ENCODE peak calls at places on chromosome 5, in four cellular contexts. One of them, this sample, is unnamed.

GRCh38 chr5:18487928-18488480 is 853.7 kb downstream of the TAF11L14 start:
- DNase-seq in tibial nerve: no peak
- DNase-seq in heart right ventricle: no peak
- DNase-seq in esophagus squamous epithelium: no peak
- DNase-seq in this sample: no peak

GRCh38 chr5:5436206-5436765 is 13.8 kb downstream of the ICE1 start:
- DNase-seq in tibial nerve: no peak
- DNase-seq in heart right ventricle: no peak
- DNase-seq in esophagus squamous epithelium: no peak
- DNase-seq in this sample: no peak

GRCh38 chr5:163306421-163306820 is 131.0 kb upstream of the CCNG1 start:
- DNase-seq in tibial nerve: no peak
- DNase-seq in heart right ventricle: no peak
- DNase-seq in esophagus squamous epithelium: no peak
- DNase-seq in this sample: peak; percentile 17

GRCh38 chr5:96324708-96325107 is 108.3 kb downstream of the PCSK1 start:
- DNase-seq in tibial nerve: no peak
- DNase-seq in heart right ventricle: no peak
- DNase-seq in esophagus squamous epithelium: no peak
- DNase-seq in this sample: no peak

GRCh38 chr5:155919125-155919524 is 407.8 kb upstream of the SGCD start:
- DNase-seq in tibial nerve: no peak
- DNase-seq in heart right ventricle: no peak
- DNase-seq in esophagus squamous epithelium: no peak
- DNase-seq in this sample: no peak

GRCh38 chr5:60652206-60652605 is 47.8 kb downstream of the DEPDC1B start:
- DNase-seq in tibial nerve: no peak
- DNase-seq in heart right ventricle: no peak
- DNase-seq in esophagus squamous epithelium: no peak
- DNase-seq in this sample: no peak

GRCh38 chr5:150510460-150511263 is 2.7 kb downstream of the NDST1 start:
- DNase-seq in tibial nerve: no peak
- DNase-seq in heart right ventricle: no peak
- DNase-seq in esophagus squamous epithelium: no peak
- DNase-seq in this sample: peak; percentile 89

GRCh38 chr5:179852993-179853547 is 5.5 kb downstream of the MRNIP start:
- DNase-seq in tibial nerve: no peak
- DNase-seq in heart right ventricle: no peak
- DNase-seq in esophagus squamous epithelium: no peak
- DNase-seq in this sample: no peak

GRCh38 chr5:15645376-15645775 is 145.4 kb downstream of the FBXL7 start:
- DNase-seq in tibial nerve: no peak
- DNase-seq in heart right ventricle: no peak
- DNase-seq in esophagus squamous epithelium: no peak
- DNase-seq in this sample: no peak

GRCh38 chr5:136420168-136420916 is 55.0 kb upstream of the TRPC7 start:
- DNase-seq in tibial nerve: no peak
- DNase-seq in heart right ventricle: no peak
- DNase-seq in esophagus squamous epithelium: no peak
- DNase-seq in this sample: no peak

GRCh38 chr5:107743357-107744000 is 72.7 kb upstream of the EFNA5 start:
- DNase-seq in tibial nerve: no peak
- DNase-seq in heart right ventricle: no peak
- DNase-seq in esophagus squamous epithelium: no peak
- DNase-seq in this sample: no peak

DNA sequence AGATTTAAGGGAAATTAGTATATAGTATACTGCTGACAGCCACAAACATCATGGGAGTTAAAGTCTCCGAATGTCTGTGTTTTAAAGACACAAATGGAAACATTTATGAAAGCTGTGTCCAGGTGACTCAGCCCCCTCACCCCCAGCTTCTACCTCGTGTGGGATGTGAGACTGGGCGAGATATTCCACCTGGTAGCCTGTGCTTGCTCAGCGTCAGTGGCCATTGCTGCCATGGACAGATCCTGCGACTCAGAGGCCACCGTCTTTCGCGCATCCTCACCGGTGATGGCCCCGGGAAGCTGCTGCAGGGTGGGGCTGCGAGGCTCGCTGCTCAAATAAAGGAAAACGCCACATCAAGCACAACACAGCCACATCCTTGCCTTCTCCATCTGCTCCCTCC is 31.2 kb upstream of the EXOC3 start:
- DNase-seq in tibial nerve: no peak
- DNase-seq in heart right ventricle: no peak
- DNase-seq in esophagus squamous epithelium: no peak
- DNase-seq in this sample: no peak
- H3K4me3 ChIP-seq in tibial nerve: no peak overlapping the region
- H3K4me3 ChIP-seq in heart right ventricle: no peak overlapping the region
- H3K4me3 ChIP-seq in esophagus squamous epithelium: no peak overlapping the region
- H3K4me3 ChIP-seq in this sample: no peak overlapping the region

GRCh38 chr5:103273952-103274351 is 15.4 kb downstream of the MACIR start:
- DNase-seq in tibial nerve: no peak
- DNase-seq in heart right ventricle: no peak
- DNase-seq in esophagus squamous epithelium: no peak
- DNase-seq in this sample: no peak

GRCh38 chr5:103272377-103272776 is 13.8 kb downstream of the MACIR start:
- DNase-seq in tibial nerve: no peak
- DNase-seq in heart right ventricle: no peak
- DNase-seq in esophagus squamous epithelium: no peak
- DNase-seq in this sample: no peak

GRCh38 chr5:103271570-103272289 is 13.2 kb downstream of the MACIR start:
- DNase-seq in tibial nerve: no peak
- DNase-seq in heart right ventricle: no peak
- DNase-seq in esophagus squamous epithelium: no peak
- DNase-seq in this sample: no peak

GRCh38 chr5:103275851-103276250 is 17.3 kb downstream of the MACIR start:
- DNase-seq in tibial nerve: no peak
- DNase-seq in heart right ventricle: no peak
- DNase-seq in esophagus squamous epithelium: no peak
- DNase-seq in this sample: no peak

GRCh38 chr5:103270581-103270980 is 12.0 kb downstream of the MACIR start:
- DNase-seq in tibial nerve: no peak
- DNase-seq in heart right ventricle: no peak
- DNase-seq in esophagus squamous epithelium: no peak
- DNase-seq in this sample: no peak
- H3K4me1 ChIP-seq in tibial nerve: peaks cover 37% of the 10 kb centered on the region
- H3K4me1 ChIP-seq in heart right ventricle: peaks cover 9% of the 10 kb centered on the region
- H3K4me1 ChIP-seq in esophagus squamous epithelium: no peaks in the 10 kb centered on the region
- H3K4me1 ChIP-seq in this sample: peaks cover 4% of the 10 kb centered on the region

GRCh38 chr5:169222934-169223594 is 77.9 kb downstream of the SLIT3 start:
- DNase-seq in tibial nerve: no peak
- DNase-seq in heart right ventricle: no peak
- DNase-seq in esophagus squamous epithelium: no peak
- DNase-seq in this sample: peak; percentile 50

GRCh38 chr5:169223595-169223953 is 77.4 kb downstream of the SLIT3 start:
- DNase-seq in tibial nerve: no peak
- DNase-seq in heart right ventricle: no peak
- DNase-seq in esophagus squamous epithelium: no peak
- DNase-seq in this sample: peak; percentile 78

GRCh38 chr5:169225830-169226356 is 75.0 kb downstream of the SLIT3 start:
- DNase-seq in tibial nerve: no peak
- DNase-seq in heart right ventricle: no peak
- DNase-seq in esophagus squamous epithelium: no peak
- DNase-seq in this sample: no peak

GRCh38 chr5:169229342-169229892 is 71.5 kb downstream of the SLIT3 start:
- DNase-seq in tibial nerve: no peak
- DNase-seq in heart right ventricle: no peak
- DNase-seq in esophagus squamous epithelium: no peak
- DNase-seq in this sample: no peak

DNA sequence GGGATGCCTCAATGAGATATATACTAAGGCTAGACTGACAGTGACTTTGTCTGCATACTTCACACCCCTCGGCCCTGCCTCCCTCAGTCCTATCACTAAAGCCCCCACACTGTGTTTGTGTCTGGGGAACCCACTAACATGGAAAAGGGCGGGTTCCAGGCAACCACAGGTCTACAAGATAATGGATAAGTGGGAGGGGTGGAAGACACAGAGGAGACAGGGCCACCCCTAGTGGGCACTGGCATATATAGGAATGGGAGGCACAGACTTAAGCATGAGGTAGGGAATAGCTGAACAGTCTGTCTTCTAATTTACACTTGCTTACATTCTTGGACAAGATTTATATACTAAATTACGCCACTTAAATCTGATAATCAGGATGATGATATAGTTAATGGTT is 74.0 kb downstream of the SLIT3 start:
- DNase-seq in tibial nerve: no peak
- DNase-seq in heart right ventricle: no peak
- DNase-seq in esophagus squamous epithelium: no peak
- DNase-seq in this sample: no peak
- TF ChIP-seq CTCF in tibial nerve: no peak
- TF ChIP-seq CTCF in heart right ventricle: no peak
- TF ChIP-seq CTCF in esophagus squamous epithelium: no peak
- TF ChIP-seq CTCF in this sample: no peak

GRCh38 chr5:85462957-85463356 is 1078.3 kb upstream of the EDIL3 start:
- DNase-seq in tibial nerve: no peak
- DNase-seq in heart right ventricle: no peak
- DNase-seq in esophagus squamous epithelium: no peak
- DNase-seq in this sample: no peak
- H3K4me3 ChIP-seq in tibial nerve: no peak overlapping the region
- H3K4me3 ChIP-seq in heart right ventricle: no peak overlapping the region
- H3K4me3 ChIP-seq in esophagus squamous epithelium: no peak overlapping the region
- H3K4me3 ChIP-seq in this sample: no peak overlapping the region

DNA sequence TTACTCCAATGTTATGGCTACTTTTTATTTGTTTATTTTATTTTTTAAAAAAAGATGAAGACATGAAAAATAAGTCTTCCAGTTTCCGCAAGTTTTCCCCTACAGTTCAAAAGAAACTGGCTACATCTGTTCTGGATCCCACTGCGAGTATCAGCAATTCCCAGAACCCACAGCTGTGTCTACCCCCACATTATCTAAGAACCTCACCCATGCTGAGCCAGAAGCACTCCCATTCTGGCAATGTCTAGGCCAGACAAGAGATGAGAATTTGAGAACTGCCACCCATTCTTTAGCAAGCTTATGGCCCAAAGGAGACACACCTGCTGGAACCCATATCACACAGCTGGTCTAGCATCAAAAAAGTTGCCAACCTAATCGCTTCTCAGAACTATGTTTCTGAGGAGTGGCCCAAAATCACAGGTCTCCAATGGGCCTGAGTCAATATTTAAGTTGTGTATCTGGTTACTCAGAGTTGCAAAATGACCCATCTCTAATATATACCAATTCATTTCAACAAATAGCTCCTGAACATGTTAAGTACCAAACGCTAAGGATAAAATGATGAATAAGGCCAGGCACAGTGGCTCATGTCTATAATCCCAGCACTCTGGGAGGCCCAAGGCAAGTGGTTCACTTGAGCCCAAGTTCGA is 27.1 kb downstream of the MTMR12 start:
- DNase-seq in tibial nerve: no peak
- DNase-seq in heart right ventricle: no peak
- DNase-seq in esophagus squamous epithelium: no peak
- DNase-seq in this sample: no peak
- H3K4me1 ChIP-seq in tibial nerve: peaks cover 24% of the 10 kb centered on the region
- H3K4me1 ChIP-seq in heart right ventricle: peaks cover 3% of the 10 kb centered on the region
- H3K4me1 ChIP-seq in esophagus squamous epithelium: peaks cover 17% of the 10 kb centered on the region
- H3K4me1 ChIP-seq in this sample: peaks cover 16% of the 10 kb centered on the region

GRCh38 chr5:119943148-119943547 is 313.8 kb downstream of the FAM170A start:
- DNase-seq in tibial nerve: no peak
- DNase-seq in heart right ventricle: no peak
- DNase-seq in esophagus squamous epithelium: no peak
- DNase-seq in this sample: no peak
- TF ChIP-seq CTCF in tibial nerve: no peak
- TF ChIP-seq CTCF in heart right ventricle: peak; percentile 8
- TF ChIP-seq CTCF in esophagus squamous epithelium: no peak
- TF ChIP-seq CTCF in this sample: no peak

GRCh38 chr5:151684690-151685361 is 1.9 kb downstream of the SPARC start:
- DNase-seq in tibial nerve: peak; percentile 71
- DNase-seq in heart right ventricle: no peak
- DNase-seq in esophagus squamous epithelium: no peak
- DNase-seq in this sample: peak; percentile 78

GRCh38 chr5:151682751-151683331 is 3.9 kb downstream of the SPARC start:
- DNase-seq in tibial nerve: no peak
- DNase-seq in heart right ventricle: peak; percentile 31
- DNase-seq in esophagus squamous epithelium: no peak
- DNase-seq in this sample: no peak

GRCh38 chr5:151683936-151684586 is 2.7 kb downstream of the SPARC start:
- DNase-seq in tibial nerve: no peak
- DNase-seq in heart right ventricle: no peak
- DNase-seq in esophagus squamous epithelium: no peak
- DNase-seq in this sample: no peak

GRCh38 chr5:151682240-151682639 is 4.5 kb downstream of the SPARC start:
- DNase-seq in tibial nerve: no peak
- DNase-seq in heart right ventricle: no peak
- DNase-seq in esophagus squamous epithelium: no peak
- DNase-seq in this sample: no peak

DNA sequence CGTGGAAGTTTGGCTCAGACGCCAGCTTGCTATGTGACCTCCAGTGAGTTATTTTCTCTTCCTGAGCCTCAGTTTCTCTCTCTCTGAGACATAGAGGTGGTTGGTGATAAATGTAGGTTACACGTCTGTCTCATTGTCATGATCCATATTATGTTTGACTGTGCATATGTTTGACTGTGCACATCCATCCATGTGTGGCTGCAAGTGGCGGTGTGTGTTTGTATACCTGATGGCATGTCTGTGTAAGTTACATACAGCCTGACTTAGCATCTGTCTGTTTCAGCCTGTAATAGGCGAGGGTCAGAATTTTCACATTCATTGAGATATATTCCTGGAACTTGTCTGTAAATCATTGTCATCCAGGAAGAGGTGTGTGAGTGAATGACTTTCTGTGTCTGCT is 3.3 kb downstream of the SPARC start:
- DNase-seq in tibial nerve: no peak
- DNase-seq in heart right ventricle: no peak
- DNase-seq in esophagus squamous epithelium: no peak
- DNase-seq in this sample: no peak
- H3K4me3 ChIP-seq in tibial nerve: peak overlapping the region; percentile 21
- H3K4me3 ChIP-seq in heart right ventricle: peak overlapping the region; percentile 70
- H3K4me3 ChIP-seq in esophagus squamous epithelium: peak overlapping the region; percentile 34
- H3K4me3 ChIP-seq in this sample: no peak overlapping the region

GRCh38 chr5:994272-994607 is 14.4 kb upstream of the NKD2 start:
- DNase-seq in tibial nerve: no peak
- DNase-seq in heart right ventricle: no peak
- DNase-seq in esophagus squamous epithelium: no peak
- DNase-seq in this sample: no peak
- H3K4me1 ChIP-seq in tibial nerve: peaks cover 59% of the 10 kb centered on the region
- H3K4me1 ChIP-seq in heart right ventricle: peaks cover 30% of the 10 kb centered on the region
- H3K4me1 ChIP-seq in esophagus squamous epithelium: peaks cover 9% of the 10 kb centered on the region
- H3K4me1 ChIP-seq in this sample: peaks cover 17% of the 10 kb centered on the region